ENCODE peak calls at places on chromosome 10, in nine cellular contexts. One of them, this sample, is unnamed.

GRCh38 chr10:133122171-133122935 is 34.6 kb downstream of the ADGRA1 start:
- DNase-seq in M059J: no peak
- DNase-seq in NCI-H1694 treated with DMSO at 0.1 percent for 48 hours: no peak
- DNase-seq in stimulated activated CD4-positive, alpha-beta T cell treated with anti-CD3 and anti-CD28 coated beads, Interleukin-2, amount 100 ng/mL, for 48 hours: no peak
- DNase-seq in brain microvascular endothelial cell: no peak
- DNase-seq in HAP-1: no peak
- DNase-seq in AG08395: no peak
- DNase-seq in stimulated activated naive CD8-positive, alpha-beta T cell treated with anti-CD3 and anti-CD28 coated beads, Interleukin-15, amount 100 ng/mL, for 72 hours: no peak
- DNase-seq in activated CD4-positive, alpha-beta memory T cell treated with anti-CD3 and anti-CD28 coated beads for 36 hours: no peak
- DNase-seq in this sample: no peak

GRCh38 chr10:112977294-112977951 is 27.4 kb downstream of the TCF7L2 start:
- DNase-seq in stimulated activated CD4-positive, alpha-beta T cell treated with anti-CD3 and anti-CD28 coated beads, Interleukin-2, amount 100 ng/mL, for 48 hours: no peak
- DNase-seq in stimulated activated naive CD8-positive, alpha-beta T cell treated with anti-CD3 and anti-CD28 coated beads, Interleukin-15, amount 100 ng/mL, for 72 hours: no peak
- DNase-seq in M059J: no peak
- DNase-seq in activated CD4-positive, alpha-beta memory T cell treated with anti-CD3 and anti-CD28 coated beads for 36 hours: no peak
- DNase-seq in brain microvascular endothelial cell: no peak
- DNase-seq in HAP-1: no peak
- DNase-seq in AG08395: no peak
- DNase-seq in NCI-H1694 treated with DMSO at 0.1 percent for 48 hours: no peak
- DNase-seq in this sample: no peak

GRCh38 chr10:122510736-122511135 is 49.4 kb downstream of the HTRA1 start:
- DNase-seq in stimulated activated naive CD8-positive, alpha-beta T cell treated with anti-CD3 and anti-CD28 coated beads, Interleukin-15, amount 100 ng/mL, for 72 hours: no peak
- DNase-seq in HAP-1: no peak
- DNase-seq in activated CD4-positive, alpha-beta memory T cell treated with anti-CD3 and anti-CD28 coated beads for 36 hours: no peak
- DNase-seq in NCI-H1694 treated with DMSO at 0.1 percent for 48 hours: no peak
- DNase-seq in AG08395: no peak
- DNase-seq in brain microvascular endothelial cell: no peak
- DNase-seq in stimulated activated CD4-positive, alpha-beta T cell treated with anti-CD3 and anti-CD28 coated beads, Interleukin-2, amount 100 ng/mL, for 48 hours: no peak
- DNase-seq in M059J: no peak
- DNase-seq in this sample: no peak

GRCh38 chr10:77532068-77532467 is 105.5 kb downstream of the KCNMA1 start:
- DNase-seq in HAP-1: no peak
- DNase-seq in NCI-H1694 treated with DMSO at 0.1 percent for 48 hours: peak; percentile 8
- DNase-seq in stimulated activated naive CD8-positive, alpha-beta T cell treated with anti-CD3 and anti-CD28 coated beads, Interleukin-15, amount 100 ng/mL, for 72 hours: no peak
- DNase-seq in brain microvascular endothelial cell: peak; percentile 90
- DNase-seq in activated CD4-positive, alpha-beta memory T cell treated with anti-CD3 and anti-CD28 coated beads for 36 hours: no peak
- DNase-seq in AG08395: peak; percentile 81
- DNase-seq in stimulated activated CD4-positive, alpha-beta T cell treated with anti-CD3 and anti-CD28 coated beads, Interleukin-2, amount 100 ng/mL, for 48 hours: no peak
- DNase-seq in M059J: peak; percentile 64
- DNase-seq in this sample: no peak

GRCh38 chr10:62805139-62806092 is 896 bp downstream of the ADO start:
- DNase-seq in HAP-1: peak; percentile 22
- DNase-seq in stimulated activated CD4-positive, alpha-beta T cell treated with anti-CD3 and anti-CD28 coated beads, Interleukin-2, amount 100 ng/mL, for 48 hours: no peak
- DNase-seq in AG08395: peak; percentile 61
- DNase-seq in NCI-H1694 treated with DMSO at 0.1 percent for 48 hours: no peak
- DNase-seq in activated CD4-positive, alpha-beta memory T cell treated with anti-CD3 and anti-CD28 coated beads for 36 hours: peak; percentile 33
- DNase-seq in stimulated activated naive CD8-positive, alpha-beta T cell treated with anti-CD3 and anti-CD28 coated beads, Interleukin-15, amount 100 ng/mL, for 72 hours: peak; percentile 80
- DNase-seq in M059J: peak; percentile 68
- DNase-seq in brain microvascular endothelial cell: peak; percentile 29
- DNase-seq in this sample: no peak

GRCh38 chr10:58513189-58514101 is 773 bp downstream of the BICC1 start:
- DNase-seq in stimulated activated CD4-positive, alpha-beta T cell treated with anti-CD3 and anti-CD28 coated beads, Interleukin-2, amount 100 ng/mL, for 48 hours: no peak
- DNase-seq in AG08395: peak; percentile 60
- DNase-seq in NCI-H1694 treated with DMSO at 0.1 percent for 48 hours: peak; percentile 3
- DNase-seq in brain microvascular endothelial cell: peak; percentile 56
- DNase-seq in stimulated activated naive CD8-positive, alpha-beta T cell treated with anti-CD3 and anti-CD28 coated beads, Interleukin-15, amount 100 ng/mL, for 72 hours: peak; percentile 10
- DNase-seq in M059J: peak; percentile 87
- DNase-seq in activated CD4-positive, alpha-beta memory T cell treated with anti-CD3 and anti-CD28 coated beads for 36 hours: peak; percentile 9
- DNase-seq in HAP-1: no peak
- DNase-seq in this sample: no peak

GRCh38 chr10:94412439-94412838 is 10.1 kb downstream of the TBC1D12 start:
- DNase-seq in activated CD4-positive, alpha-beta memory T cell treated with anti-CD3 and anti-CD28 coated beads for 36 hours: no peak
- DNase-seq in AG08395: peak; percentile 4
- DNase-seq in M059J: no peak
- DNase-seq in stimulated activated CD4-positive, alpha-beta T cell treated with anti-CD3 and anti-CD28 coated beads, Interleukin-2, amount 100 ng/mL, for 48 hours: no peak
- DNase-seq in brain microvascular endothelial cell: no peak
- DNase-seq in NCI-H1694 treated with DMSO at 0.1 percent for 48 hours: no peak
- DNase-seq in HAP-1: no peak
- DNase-seq in stimulated activated naive CD8-positive, alpha-beta T cell treated with anti-CD3 and anti-CD28 coated beads, Interleukin-15, amount 100 ng/mL, for 72 hours: no peak
- DNase-seq in this sample: no peak

GRCh38 chr10:79483948-79484347 is 28.4 kb upstream of the EIF5AL1 start:
- DNase-seq in AG08395: peak; percentile 69
- DNase-seq in NCI-H1694 treated with DMSO at 0.1 percent for 48 hours: no peak
- DNase-seq in brain microvascular endothelial cell: no peak
- DNase-seq in HAP-1: no peak
- DNase-seq in stimulated activated CD4-positive, alpha-beta T cell treated with anti-CD3 and anti-CD28 coated beads, Interleukin-2, amount 100 ng/mL, for 48 hours: no peak
- DNase-seq in stimulated activated naive CD8-positive, alpha-beta T cell treated with anti-CD3 and anti-CD28 coated beads, Interleukin-15, amount 100 ng/mL, for 72 hours: no peak
- DNase-seq in activated CD4-positive, alpha-beta memory T cell treated with anti-CD3 and anti-CD28 coated beads for 36 hours: no peak
- DNase-seq in M059J: peak; percentile 58
- DNase-seq in this sample: no peak

GRCh38 chr10:60139290-60139689 is 232.9 kb upstream of the CCDC6 start:
- DNase-seq in stimulated activated naive CD8-positive, alpha-beta T cell treated with anti-CD3 and anti-CD28 coated beads, Interleukin-15, amount 100 ng/mL, for 72 hours: no peak
- DNase-seq in HAP-1: no peak
- DNase-seq in stimulated activated CD4-positive, alpha-beta T cell treated with anti-CD3 and anti-CD28 coated beads, Interleukin-2, amount 100 ng/mL, for 48 hours: no peak
- DNase-seq in brain microvascular endothelial cell: no peak
- DNase-seq in NCI-H1694 treated with DMSO at 0.1 percent for 48 hours: no peak
- DNase-seq in M059J: no peak
- DNase-seq in AG08395: no peak
- DNase-seq in activated CD4-positive, alpha-beta memory T cell treated with anti-CD3 and anti-CD28 coated beads for 36 hours: no peak
- DNase-seq in this sample: no peak

GRCh38 chr10:132957131-132957530 is 14.8 kb upstream of the CFAP46 start:
- DNase-seq in activated CD4-positive, alpha-beta memory T cell treated with anti-CD3 and anti-CD28 coated beads for 36 hours: no peak
- DNase-seq in HAP-1: no peak
- DNase-seq in AG08395: no peak
- DNase-seq in stimulated activated CD4-positive, alpha-beta T cell treated with anti-CD3 and anti-CD28 coated beads, Interleukin-2, amount 100 ng/mL, for 48 hours: no peak
- DNase-seq in stimulated activated naive CD8-positive, alpha-beta T cell treated with anti-CD3 and anti-CD28 coated beads, Interleukin-15, amount 100 ng/mL, for 72 hours: no peak
- DNase-seq in brain microvascular endothelial cell: no peak
- DNase-seq in NCI-H1694 treated with DMSO at 0.1 percent for 48 hours: no peak
- DNase-seq in M059J: no peak
- DNase-seq in this sample: no peak

GRCh38 chr10:33455029-33455428 is 120.6 kb upstream of the NRP1 start:
- DNase-seq in NCI-H1694 treated with DMSO at 0.1 percent for 48 hours: no peak
- DNase-seq in stimulated activated naive CD8-positive, alpha-beta T cell treated with anti-CD3 and anti-CD28 coated beads, Interleukin-15, amount 100 ng/mL, for 72 hours: no peak
- DNase-seq in AG08395: no peak
- DNase-seq in brain microvascular endothelial cell: no peak
- DNase-seq in HAP-1: no peak
- DNase-seq in M059J: no peak
- DNase-seq in stimulated activated CD4-positive, alpha-beta T cell treated with anti-CD3 and anti-CD28 coated beads, Interleukin-2, amount 100 ng/mL, for 48 hours: no peak
- DNase-seq in activated CD4-positive, alpha-beta memory T cell treated with anti-CD3 and anti-CD28 coated beads for 36 hours: no peak
- DNase-seq in this sample: no peak

GRCh38 chr10:52918714-52919316 is 146.2 kb upstream of the MBL2 start:
- DNase-seq in M059J: no peak
- DNase-seq in HAP-1: no peak
- DNase-seq in stimulated activated naive CD8-positive, alpha-beta T cell treated with anti-CD3 and anti-CD28 coated beads, Interleukin-15, amount 100 ng/mL, for 72 hours: no peak
- DNase-seq in activated CD4-positive, alpha-beta memory T cell treated with anti-CD3 and anti-CD28 coated beads for 36 hours: no peak
- DNase-seq in AG08395: no peak
- DNase-seq in brain microvascular endothelial cell: no peak
- DNase-seq in NCI-H1694 treated with DMSO at 0.1 percent for 48 hours: no peak
- DNase-seq in stimulated activated CD4-positive, alpha-beta T cell treated with anti-CD3 and anti-CD28 coated beads, Interleukin-2, amount 100 ng/mL, for 48 hours: no peak
- DNase-seq in this sample: no peak

GRCh38 chr10:3226960-3227724 is 54.6 kb upstream of the PITRM1 start:
- DNase-seq in HAP-1: no peak
- DNase-seq in stimulated activated naive CD8-positive, alpha-beta T cell treated with anti-CD3 and anti-CD28 coated beads, Interleukin-15, amount 100 ng/mL, for 72 hours: no peak
- DNase-seq in M059J: peak; percentile 86
- DNase-seq in stimulated activated CD4-positive, alpha-beta T cell treated with anti-CD3 and anti-CD28 coated beads, Interleukin-2, amount 100 ng/mL, for 48 hours: no peak
- DNase-seq in brain microvascular endothelial cell: peak; percentile 94
- DNase-seq in AG08395: peak; percentile 51
- DNase-seq in activated CD4-positive, alpha-beta memory T cell treated with anti-CD3 and anti-CD28 coated beads for 36 hours: no peak
- DNase-seq in NCI-H1694 treated with DMSO at 0.1 percent for 48 hours: no peak
- DNase-seq in this sample: no peak

GRCh38 chr10:110190170-110190569 is 17.2 kb upstream of the MXI1 start:
- DNase-seq in HAP-1: no peak
- DNase-seq in stimulated activated CD4-positive, alpha-beta T cell treated with anti-CD3 and anti-CD28 coated beads, Interleukin-2, amount 100 ng/mL, for 48 hours: no peak
- DNase-seq in activated CD4-positive, alpha-beta memory T cell treated with anti-CD3 and anti-CD28 coated beads for 36 hours: no peak
- DNase-seq in M059J: no peak
- DNase-seq in NCI-H1694 treated with DMSO at 0.1 percent for 48 hours: no peak
- DNase-seq in stimulated activated naive CD8-positive, alpha-beta T cell treated with anti-CD3 and anti-CD28 coated beads, Interleukin-15, amount 100 ng/mL, for 72 hours: no peak
- DNase-seq in brain microvascular endothelial cell: no peak
- DNase-seq in AG08395: no peak
- DNase-seq in this sample: no peak

GRCh38 chr10:43249151-43249961 is 17.5 kb downstream of the RASGEF1A start:
- DNase-seq in NCI-H1694 treated with DMSO at 0.1 percent for 48 hours: no peak
- DNase-seq in stimulated activated naive CD8-positive, alpha-beta T cell treated with anti-CD3 and anti-CD28 coated beads, Interleukin-15, amount 100 ng/mL, for 72 hours: peak; percentile 7
- DNase-seq in HAP-1: no peak
- DNase-seq in M059J: no peak
- DNase-seq in AG08395: no peak
- DNase-seq in activated CD4-positive, alpha-beta memory T cell treated with anti-CD3 and anti-CD28 coated beads for 36 hours: peak; percentile 18
- DNase-seq in stimulated activated CD4-positive, alpha-beta T cell treated with anti-CD3 and anti-CD28 coated beads, Interleukin-2, amount 100 ng/mL, for 48 hours: no peak
- DNase-seq in brain microvascular endothelial cell: no peak
- DNase-seq in this sample: no peak

GRCh38 chr10:7159928-7160327 is 250.9 kb downstream of the SFMBT2 start:
- DNase-seq in M059J: no peak
- DNase-seq in AG08395: no peak
- DNase-seq in stimulated activated CD4-positive, alpha-beta T cell treated with anti-CD3 and anti-CD28 coated beads, Interleukin-2, amount 100 ng/mL, for 48 hours: no peak
- DNase-seq in activated CD4-positive, alpha-beta memory T cell treated with anti-CD3 and anti-CD28 coated beads for 36 hours: peak; percentile 34
- DNase-seq in NCI-H1694 treated with DMSO at 0.1 percent for 48 hours: no peak
- DNase-seq in HAP-1: no peak
- DNase-seq in brain microvascular endothelial cell: no peak
- DNase-seq in stimulated activated naive CD8-positive, alpha-beta T cell treated with anti-CD3 and anti-CD28 coated beads, Interleukin-15, amount 100 ng/mL, for 72 hours: no peak
- DNase-seq in this sample: no peak